ENCODE peak calls at places on chromosomes 4 and X, in four cellular contexts. C is suprapubic skin, T is transverse colon, Y is upper lobe of left lung. E is an unnamed sample.

GRCh38 chr4:101102114-101102752 is 245.1 kb downstream of the PPP3CA start:
- DNase-seq in C (peak; percentile 78), T (peak; percentile 20), Y (no peak), E (peak; percentile 89)

GRCh38 chrX:9677098-9677739 is 88.4 kb downstream of the GPR143 start:
- DNase-seq in C (no peak), T (peak; percentile 59), Y (no peak), E (no peak)

GRCh38 chr4:15653864-15654391 is 1.2 kb downstream of the FBXL5 start:
- DNase-seq in C (no peak), T (no peak), Y (peak; percentile 47), E (no peak)

GRCh38 chr4:133148690-133149363 is at the start of gene PCDH10:
- DNase-seq in C (peak; percentile 91), T (peak; percentile 73), Y (peak; percentile 71), E (peak; percentile 89)

GRCh38 chrX:100622989-100623388 is 13.6 kb downstream of the TSPAN6 start:
- DNase-seq in C (no peak), T (no peak), Y (no peak), E (peak; percentile 19)

GRCh38 chr4:41360214-41360910 is 103.6 kb downstream of the UCHL1 start:
- DNase-seq in C (no peak), T (peak; percentile 64), Y (peak; percentile 70), E (peak; percentile 68)

GRCh38 chr4:24836843-24837242 is 41.5 kb downstream of the SOD3 start:
- DNase-seq in C (no peak), T (no peak), Y (no peak), E (no peak)

GRCh38 chrX:47420264-47420663 is 49.9 kb downstream of the ZNF157 start:
- DNase-seq in C (no peak), T (no peak), Y (no peak), E (no peak)

GRCh38 chr4:26330186-26330787 is 9.5 kb downstream of the RBPJ start:
- DNase-seq in C (no peak), T (no peak), Y (no peak), E (no peak)

GRCh38 chrX:118519411-118520205 is 24.0 kb downstream of the DOCK11 start:
- DNase-seq in C (no peak), T (no peak), Y (no peak), E (no peak)

GRCh38 chr4:112519689-112520597 is 4.0 kb upstream of the NEUROG2 start:
- DNase-seq in C (no peak), T (no peak), Y (no peak), E (no peak)

GRCh38 chrX:129842510-129843208 is 1.0 kb downstream of the ZDHHC9 start:
- DNase-seq in C (no peak), T (peak; percentile 55), Y (peak; percentile 67), E (peak; percentile 49)

GRCh38 chrX:63354484-63354883 is 3.4 kb upstream of the SPIN4 start:
- DNase-seq in C (no peak), T (no peak), Y (no peak), E (no peak)

GRCh38 chr4:126404549-126404948 is 1089.8 kb downstream of the FAT4 start:
- DNase-seq in C (no peak), T (no peak), Y (no peak), E (no peak)

GRCh38 chr4:78131403-78131802 is 74.3 kb downstream of the FRAS1 start:
- DNase-seq in C (no peak), T (no peak), Y (no peak), E (no peak)

GRCh38 chr4:78137538-78137937 is 80.4 kb downstream of the FRAS1 start:
- DNase-seq in C (no peak), T (no peak), Y (no peak), E (no peak)

GRCh38 chr4:78138252-78138651 is 81.1 kb downstream of the FRAS1 start:
- DNase-seq in C (no peak), T (no peak), Y (no peak), E (no peak)

DNA sequence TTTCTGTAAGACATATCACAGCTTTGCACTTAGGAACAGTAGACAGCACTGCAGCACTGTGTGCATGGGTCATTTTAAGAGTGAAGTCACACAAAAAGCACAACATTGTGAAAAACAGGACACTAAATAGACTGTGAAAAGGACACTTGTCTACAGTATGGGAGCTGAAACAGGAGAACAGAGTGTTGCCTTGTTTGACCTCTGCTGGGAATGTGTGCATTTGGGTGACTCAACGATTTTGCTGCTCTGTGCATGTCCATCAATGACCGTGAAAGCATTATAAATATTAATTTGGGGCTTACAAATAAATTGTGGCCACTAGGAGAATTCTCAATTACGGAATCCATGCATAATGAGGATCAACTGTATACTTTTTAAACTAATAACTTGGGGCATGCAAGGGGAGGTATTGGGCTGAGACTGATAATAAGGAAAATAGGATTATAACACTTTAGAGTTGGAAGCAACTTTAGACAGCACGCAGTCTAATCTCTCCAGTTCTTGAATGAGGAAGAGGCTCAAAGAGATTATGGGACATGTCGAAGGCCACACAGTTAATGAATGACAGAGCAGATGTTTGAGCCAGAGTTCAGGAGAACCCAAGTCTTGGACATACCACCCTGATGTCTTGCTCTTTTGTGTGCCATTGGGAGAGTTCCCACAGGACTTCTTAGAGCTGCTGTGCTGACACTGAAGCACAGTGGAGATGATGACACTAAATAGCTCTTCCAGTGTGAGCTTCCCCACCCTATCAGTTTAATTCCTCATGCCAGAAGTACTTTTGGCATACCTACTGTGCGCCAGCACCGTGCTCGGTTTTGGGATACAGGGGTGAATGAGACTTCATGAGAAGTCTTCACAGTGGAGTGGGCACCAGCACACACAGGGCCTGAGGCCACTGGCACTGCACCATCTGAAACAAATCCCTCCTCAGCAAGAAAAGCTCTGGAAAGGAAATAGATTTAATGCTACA is 79.3 kb downstream of the FRAS1 start:
- DNase-seq in C (no peak), T (no peak), Y (no peak), E (no peak)
- TF ChIP-seq EP300 in C (no peak), T (no peak), Y (no peak), E (no peak)

GRCh38 chrX:152619897-152620296 is 17.8 kb upstream of the GABRQ start:
- DNase-seq in C (no peak), T (no peak), Y (no peak), E (no peak)

DNA sequence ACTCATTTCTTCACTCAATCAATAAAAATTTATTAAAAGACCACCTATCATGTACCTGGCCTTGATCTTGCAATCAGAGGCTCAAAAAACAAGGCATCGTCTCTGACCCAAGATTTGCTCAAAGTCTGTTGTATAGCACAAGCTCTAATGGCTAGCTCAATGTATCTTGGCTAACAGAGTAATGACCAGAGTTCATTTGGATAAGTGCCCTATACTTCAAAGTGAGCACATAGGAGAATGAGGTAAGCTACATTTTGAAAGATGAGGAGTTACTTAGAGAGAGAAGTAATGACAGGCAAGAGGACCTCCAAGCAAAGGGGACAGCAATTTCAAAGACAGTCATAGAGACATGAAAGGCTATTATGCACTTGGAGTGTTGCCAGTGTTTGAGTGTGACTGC is 22.9 kb upstream of the GABRQ start:
- DNase-seq in C (no peak), T (no peak), Y (no peak), E (no peak)
- H3K27me3 ChIP-seq in C (no peaks in the 10 kb centered on the region), T (no peaks in the 10 kb centered on the region), Y (no peaks in the 10 kb centered on the region), E (no peaks in the 10 kb centered on the region)

GRCh38 chr4:23483320-23483958 is 406.4 kb downstream of the PPARGC1A start:
- DNase-seq in C (no peak), T (no peak), Y (no peak), E (no peak)

GRCh38 chr4:23485793-23486192 is 404.1 kb downstream of the PPARGC1A start:
- DNase-seq in C (no peak), T (no peak), Y (no peak), E (no peak)

DNA sequence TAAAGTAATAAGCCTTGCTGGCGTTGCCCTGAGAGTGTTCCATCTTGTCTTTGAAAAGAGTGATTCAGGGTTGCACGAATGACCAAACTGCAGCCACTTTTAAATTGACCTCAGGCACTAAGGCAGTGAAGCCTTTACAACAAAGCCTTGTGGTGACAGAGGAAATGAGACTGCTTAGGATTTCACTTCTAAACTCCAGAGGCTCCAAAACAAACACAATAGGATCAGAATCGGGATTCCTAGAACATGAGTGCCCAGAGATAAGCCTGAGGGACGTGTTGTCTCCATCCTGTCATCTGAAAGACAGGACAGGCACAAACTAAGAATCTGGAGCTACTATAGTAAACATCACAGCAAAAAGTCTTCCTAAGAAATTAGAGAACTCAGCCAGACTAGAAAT is 405.2 kb downstream of the PPARGC1A start:
- DNase-seq in C (no peak), T (no peak), Y (no peak), E (no peak)
- H3K27ac ChIP-seq in C (no peak overlapping the region), T (no peak overlapping the region), Y (no peak overlapping the region), E (no peak overlapping the region)

GRCh38 chrX:10847333-10847732 is 226.9 kb upstream of the MID1 start:
- DNase-seq in C (no peak), T (no peak), Y (no peak), E (no peak)

GRCh38 chrX:10856797-10857196 is 236.4 kb upstream of the MID1 start:
- DNase-seq in C (no peak), T (no peak), Y (no peak), E (no peak)

GRCh38 chrX:10855845-10856244 is 235.5 kb upstream of the MID1 start:
- DNase-seq in C (no peak), T (no peak), Y (no peak), E (no peak)

GRCh38 chrX:10854594-10854993 is 234.2 kb upstream of the MID1 start:
- DNase-seq in C (no peak), T (no peak), Y (no peak), E (no peak)

DNA sequence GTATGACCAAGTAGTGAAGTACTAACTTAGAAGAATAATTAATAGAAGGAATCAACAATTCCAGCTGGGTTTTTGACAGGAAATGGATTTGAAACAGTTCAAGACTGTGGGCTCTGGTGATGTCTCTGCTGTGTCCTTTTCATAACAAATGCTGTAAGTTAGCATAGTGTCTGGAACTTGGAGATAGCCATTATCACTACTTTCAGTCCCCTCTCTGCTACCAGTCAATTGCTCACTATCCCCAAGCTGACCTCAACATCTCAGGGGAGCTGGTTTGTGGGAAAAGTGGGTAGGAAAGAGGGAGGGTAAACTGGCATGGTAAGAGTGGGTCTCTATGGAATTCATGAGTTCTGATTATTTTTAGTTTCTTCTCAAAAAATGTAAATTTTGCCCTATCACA is 231.4 kb upstream of the MID1 start:
- DNase-seq in C (no peak), T (no peak), Y (no peak), E (no peak)
- TF ChIP-seq EP300 in C (no peak), T (no peak), Y (no peak), E (no peak)

GRCh38 chr4:6402566-6403399 is 69.6 kb downstream of the PPP2R2C start:
- DNase-seq in C (no peak), T (no peak), Y (no peak), E (no peak)
- H3K27me3 ChIP-seq in C (peaks cover 55% of the 10 kb centered on the region), T (peaks cover 52% of the 10 kb centered on the region), Y (no peaks in the 10 kb centered on the region), E (no peaks in the 10 kb centered on the region)

GRCh38 chr4:171875291-171875690 is 62.1 kb downstream of the GALNTL6 start:
- DNase-seq in C (no peak), T (no peak), Y (no peak), E (no peak)

GRCh38 chr4:171876636-171877035 is 63.4 kb downstream of the GALNTL6 start:
- DNase-seq in C (no peak), T (no peak), Y (no peak), E (no peak)

GRCh38 chr4:171880136-171880535 is 66.9 kb downstream of the GALNTL6 start:
- DNase-seq in C (no peak), T (no peak), Y (no peak), E (no peak)
- H3K27ac ChIP-seq in C (no peak overlapping the region), T (no peak overlapping the region), Y (no peak overlapping the region), E (no peak overlapping the region)

E was measured in ovary.